ENCODE peak calls at places on chromosomes 1 and 21, in ten cellular contexts. R is stimulated activated CD8-positive, alpha-beta memory T cell treated with anti-CD3 and anti-CD28 coated beads, Interleukin-15, amount 100 ng/mL, for 1 hour; W is HuH-7.5; M is nephron progenitor cell; H is Ammon's horn; Z is natural killer cell; X is activated CD8-positive, alpha-beta memory T cell treated with anti-CD3 and anti-CD28 coated beads, Interleukin-2, amount 50 U/mL, for 48 hours; U is heart right ventricle; Y is anterior cingulate cortex; G is stimulated activated CD4-positive, alpha-beta T cell treated with anti-CD3 and anti-CD28 coated beads, Interleukin-4, amount 100 ng/mL, for 24 hours. E is an unnamed sample.

GRCh38 chr1:47508900-47509488 is 71.2 kb downstream of the FOXD2 start:
- DNase-seq in R (no peak), W (no peak), M (peak), H (no peak), Z (no peak), X (peak), U (no peak), Y (no peak), G (no peak), E (peak)

GRCh38 chr1:239242404-239242803 is 144.0 kb upstream of the CHRM3 start:
- DNase-seq in R (no peak), W (no peak), M (no peak), H (no peak), Z (no peak), X (no peak), U (no peak), Y (no peak), G (no peak), E (no peak)

GRCh38 chr1:93753766-93754763 is 72.4 kb upstream of the BCAR3 start:
- DNase-seq in R (no peak), W (no peak), M (no peak), H (no peak), Z (no peak), X (no peak), U (no peak), Y (no peak), G (no peak), E (peak)

GRCh38 chr1:59332983-59333382 is 36.1 kb downstream of the FGGY start:
- DNase-seq in R (no peak), W (no peak), M (no peak), H (no peak), Z (no peak), X (no peak), U (no peak), Y (no peak), G (no peak), E (no peak)

GRCh38 chr1:86703696-86704455 is 500 bp upstream of the SH3GLB1 start:
- DNase-seq in R (no peak), W (peak), M (no peak), H (peak), Z (no peak), X (peak), U (no peak), Y (peak), G (peak), E (no peak)

GRCh38 chr1:168907053-168907452 is 178.0 kb upstream of the DPT start:
- DNase-seq in R (no peak), W (no peak), M (no peak), H (no peak), Z (no peak), X (no peak), U (no peak), Y (no peak), G (no peak), E (no peak)

GRCh38 chr1:154353460-154353904 is 28.2 kb downstream of the ATP8B2 start:
- DNase-seq in R (no peak), W (peak), M (no peak), H (no peak), Z (no peak), X (no peak), U (no peak), Y (no peak), G (peak), E (peak)

GRCh38 chr1:223269006-223269405 is 95.0 kb downstream of the SUSD4 start:
- DNase-seq in R (no peak), W (peak), M (no peak), H (no peak), Z (no peak), X (no peak), U (no peak), Y (no peak), G (no peak), E (no peak)

GRCh38 chr1:155913969-155914757 is 3.0 kb upstream of the RIT1 start:
- DNase-seq in R (no peak), W (no peak), M (no peak), H (no peak), Z (no peak), X (no peak), U (no peak), Y (no peak), G (no peak), E (no peak)

GRCh38 chr1:184953600-184954219 is 20.6 kb downstream of the NIBAN1 start:
- DNase-seq in R (no peak), W (no peak), M (no peak), H (no peak), Z (no peak), X (no peak), U (no peak), Y (no peak), G (no peak), E (no peak)

GRCh38 chr1:154877370-154877974 is 7.4 kb upstream of the KCNN3 start:
- DNase-seq in R (no peak), W (no peak), M (no peak), H (no peak), Z (no peak), X (no peak), U (no peak), Y (no peak), G (no peak), E (peak)

GRCh38 chr1:41811978-41812852 is 106.5 kb downstream of the HIVEP3 start:
- DNase-seq in R (no peak), W (peak), M (peak), H (peak), Z (no peak), X (peak), U (peak), Y (no peak), G (peak), E (no peak)

GRCh38 chr1:113998361-113998760 is 19.1 kb downstream of the OLFML3 start:
- DNase-seq in R (no peak), W (no peak), M (no peak), H (peak), Z (no peak), X (no peak), U (peak), Y (no peak), G (no peak), E (no peak)

GRCh38 chr1:35298464-35298863 is 30.0 kb downstream of the ZMYM4 start:
- DNase-seq in R (no peak), W (peak), M (peak), H (peak), Z (no peak), X (no peak), U (peak), Y (no peak), G (peak), E (no peak)

GRCh38 chr1:17351598-17352324 is 20.2 kb upstream of the PADI6 start:
- DNase-seq in R (no peak), W (no peak), M (no peak), H (no peak), Z (no peak), X (no peak), U (no peak), Y (no peak), G (no peak), E (no peak)

GRCh38 chr1:217048104-217048707 is 325.0 kb upstream of the ESRRG start:
- DNase-seq in R (no peak), W (peak), M (peak), H (no peak), Z (no peak), X (no peak), U (no peak), Y (no peak), G (no peak), E (no peak)

GRCh38 chr1:231032963-231033362 is 7.1 kb downstream of the FAM89A start:
- DNase-seq in R (no peak), W (no peak), M (no peak), H (no peak), Z (no peak), X (no peak), U (no peak), Y (no peak), G (no peak), E (no peak)

GRCh38 chr1:108646661-108647269 is 14.1 kb downstream of the HENMT1 start:
- DNase-seq in R (peak), W (peak), M (no peak), H (peak), Z (peak), X (peak), U (peak), Y (no peak), G (peak), E (peak)

GRCh38 chr1:7218210-7218832 is 433.1 kb downstream of the CAMTA1 start:
- DNase-seq in R (peak), W (peak), M (peak), H (peak), Z (no peak), X (peak), U (no peak), Y (no peak), G (peak), E (no peak)

GRCh38 chr1:67601955-67602354 is 83.0 kb upstream of the GADD45A start:
- DNase-seq in R (no peak), W (no peak), M (no peak), H (no peak), Z (no peak), X (no peak), U (no peak), Y (no peak), G (no peak), E (no peak)

GRCh38 chr1:37474051-37474696 is at the start of gene ZC3H12A:
- DNase-seq in R (peak), W (peak), M (peak), H (peak), Z (peak), X (peak), U (peak), Y (peak), G (peak), E (peak)

GRCh38 chr1:209853677-209854076 is 25.9 kb downstream of the UTP25 start:
- DNase-seq in R (no peak), W (no peak), M (no peak), H (no peak), Z (no peak), X (no peak), U (no peak), Y (no peak), G (no peak), E (no peak)

GRCh38 chr21:30434033-30434631 is 4.1 kb downstream of the KRTAP13-4 start:
- DNase-seq in R (no peak), W (no peak), M (peak), H (no peak), Z (no peak), X (no peak), U (no peak), Y (no peak), G (peak), E (no peak)

GRCh38 chr1:19644422-19644760 is 280 bp downstream of the NBL1 start:
- DNase-seq in R (no peak), W (no peak), M (no peak), H (no peak), Z (no peak), X (no peak), U (no peak), Y (no peak), G (no peak), E (no peak)

GRCh38 chr21:18369115-18369514 is 34.5 kb downstream of the TMPRSS15 start:
- DNase-seq in R (no peak), W (no peak), M (no peak), H (peak), Z (no peak), X (no peak), U (no peak), Y (no peak), G (no peak), E (no peak)

GRCh38 chr1:65009724-65010420 is 43.5 kb upstream of the JAK1 start:
- DNase-seq in R (no peak), W (no peak), M (no peak), H (no peak), Z (no peak), X (no peak), U (no peak), Y (no peak), G (no peak), E (no peak)

GRCh38 chr1:228795578-228795977 is 60.3 kb downstream of the RHOU start:
- DNase-seq in R (no peak), W (no peak), M (no peak), H (no peak), Z (no peak), X (peak), U (no peak), Y (no peak), G (no peak), E (no peak)

GRCh38 chr1:91124989-91125417 is 103.2 kb upstream of the ZNF644 start:
- DNase-seq in R (no peak), W (no peak), M (no peak), H (peak), Z (peak), X (peak), U (no peak), Y (no peak), G (peak), E (no peak)

GRCh38 chr1:84892657-84893618 is at the start of gene LPAR3:
- DNase-seq in R (no peak), W (peak), M (peak), H (no peak), Z (no peak), X (peak), U (peak), Y (no peak), G (peak), E (no peak)

GRCh38 chr1:159866066-159866465 is 3.6 kb upstream of the VSIG8 start:
- DNase-seq in R (no peak), W (no peak), M (no peak), H (no peak), Z (no peak), X (no peak), U (no peak), Y (no peak), G (no peak), E (no peak)

GRCh38 chr1:37865348-37866119 is 6.1 kb upstream of the MTF1 start:
- DNase-seq in R (no peak), W (no peak), M (no peak), H (no peak), Z (no peak), X (no peak), U (no peak), Y (no peak), G (peak), E (no peak)

GRCh38 chr21:39456665-39457064 is 4.9 kb downstream of the SH3BGR start:
- DNase-seq in R (no peak), W (no peak), M (no peak), H (no peak), Z (no peak), X (no peak), U (no peak), Y (no peak), G (no peak), E (no peak)

GRCh38 chr1:62038594-62039284 is 155.9 kb upstream of the L1TD1 start:
- DNase-seq in R (no peak), W (peak), M (no peak), H (no peak), Z (no peak), X (no peak), U (no peak), Y (no peak), G (no peak), E (no peak)

GRCh38 chr1:175628548-175629317 is 114.7 kb downstream of the TNR start:
- DNase-seq in R (no peak), W (no peak), M (no peak), H (no peak), Z (no peak), X (no peak), U (peak), Y (no peak), G (no peak), E (no peak)